ENCODE peak calls at places on chromosomes 5 and 9, in nine cellular contexts. A, F, O, I, X, V, P, B and H are unnamed samples.

GRCh38 chr5:178455480-178455835 is 134.7 kb downstream of the COL23A1 start:
- DNase-seq in B (no peak), V (no peak), F (no peak), A (no peak), I (no peak), X (no peak), O (no peak), P (no peak), H (no peak)

GRCh38 chr9:135083241-135083810 is 4.1 kb upstream of the OLFM1 start:
- DNase-seq in I (no peak), O (no peak), F (no peak), V (no peak), A (no peak), X (no peak), B (no peak), P (no peak), H (no peak)

GRCh38 chr9:104743377-104743985 is 4.0 kb upstream of the NIPSNAP3A start:
- DNase-seq in P (peak), I (peak), V (peak), X (peak), B (peak), O (peak), F (no peak), A (no peak), H (no peak)

GRCh38 chr9:130728721-130729120 is 35.1 kb downstream of the EXOSC2 start:
- DNase-seq in X (peak), F (no peak), B (no peak), P (no peak), A (no peak), O (no peak), V (peak), I (no peak), H (no peak)

GRCh38 chr5:83475540-83476469 is 4.3 kb downstream of the VCAN start:
- DNase-seq in X (peak), O (no peak), P (no peak), V (peak), B (peak), A (no peak), I (no peak), F (no peak), H (no peak)

GRCh38 chr9:82890865-82891264 is 172.1 kb downstream of the RASEF start:
- DNase-seq in B (no peak), I (no peak), A (no peak), X (no peak), P (no peak), F (no peak), O (no peak), V (no peak), H (no peak)

GRCh38 chr5:4335078-4335477 is 739.4 kb downstream of the IRX1 start:
- DNase-seq in F (no peak), X (no peak), I (no peak), B (no peak), V (no peak), A (no peak), O (no peak), P (no peak), H (no peak)

GRCh38 chr5:337565-338130 is 16.1 kb downstream of the AHRR start:
- DNase-seq in A (no peak), V (peak), O (peak), P (no peak), B (no peak), F (no peak), I (no peak), X (no peak), H (no peak)